ENCODE peak calls at places on chromosomes 13 and 19, in six cellular contexts. K, T, V, Q, F and N are unnamed samples.

GRCh38 chr13:50796463-50796862 is 47.0 kb downstream of the DLEU7 start:
- DNase-seq in K (no peak), T (no peak), V (no peak), Q (no peak), F (no peak), N (no peak)

GRCh38 chr13:74290324-74290773 is 156.1 kb upstream of the KLF12 start:
- DNase-seq in K (peak; percentile 98), T (no peak), V (peak; percentile 94), Q (peak; percentile 92), F (peak; percentile 100), N (no peak)

GRCh38 chr19:38248421-38248820 is 7.8 kb downstream of the PPP1R14A start:
- DNase-seq in K (no peak), T (no peak), V (no peak), Q (no peak), F (no peak), N (no peak)

GRCh38 chr13:32940601-32941000 is 75.6 kb upstream of the KL start:
- DNase-seq in K (no peak), T (no peak), V (peak; percentile 15), Q (peak; percentile 60), F (peak; percentile 30), N (no peak)

GRCh38 chr19:2015611-2015950 is at the start of gene BTBD2:
- DNase-seq in K (peak; percentile 23), T (no peak), V (peak; percentile 93), Q (peak; percentile 92), F (peak; percentile 80), N (no peak)

GRCh38 chr13:50230365-50230978 is 215.2 kb downstream of the KCNRG start:
- DNase-seq in K (peak; percentile 87), T (no peak), V (peak; percentile 81), Q (peak; percentile 84), F (peak; percentile 51), N (no peak)

GRCh38 chr19:3008994-3009393 is 20.1 kb downstream of the TLE2 start:
- DNase-seq in K (no peak), T (no peak), V (no peak), Q (no peak), F (no peak), N (no peak)

GRCh38 chr13:29589234-29589633 is 6.3 kb downstream of the SLC7A1 start:
- DNase-seq in K (no peak), T (no peak), V (no peak), Q (no peak), F (peak; percentile 76), N (no peak)

DNA sequence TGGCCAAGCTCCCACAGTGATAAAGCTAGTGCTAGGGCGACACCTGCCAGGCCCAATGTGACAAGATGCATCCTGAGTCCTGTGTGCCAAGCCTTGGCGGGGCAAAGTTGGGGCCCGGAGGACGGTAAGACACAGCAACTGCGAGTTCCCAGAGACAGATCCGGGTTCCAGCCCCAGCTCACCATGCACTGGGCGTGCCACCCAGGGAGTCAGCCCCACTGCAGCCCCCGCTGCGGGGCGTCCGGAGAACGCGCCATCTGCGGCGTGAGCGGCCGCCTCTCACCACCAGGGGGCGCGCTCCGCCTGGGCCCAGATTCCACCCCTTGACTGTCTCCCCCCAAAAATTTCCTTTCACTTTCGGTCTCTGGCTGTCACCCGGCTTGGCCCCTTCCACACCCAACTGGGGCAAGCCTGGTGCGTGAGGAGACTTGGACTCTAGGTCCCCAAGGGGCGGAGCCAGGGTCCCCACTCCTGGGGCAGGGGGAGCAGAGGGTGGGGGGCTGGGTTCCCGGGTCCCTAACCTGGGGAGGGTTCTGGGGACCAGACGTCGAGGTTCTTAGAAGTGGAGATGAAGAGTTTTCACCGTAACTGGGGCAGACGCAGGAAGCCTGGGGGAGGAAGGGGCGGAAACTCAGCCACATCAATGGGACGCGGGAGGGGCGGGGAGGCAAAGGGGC is at the start of gene FLT3LG:
- DNase-seq in K (no peak), T (peak; percentile 87), V (peak; percentile 77), Q (peak; percentile 81), F (no peak), N (no peak)
- TF ChIP-seq CTCF in K (peak; percentile 100), T (peak; percentile 99), V (peak; percentile 92), Q (peak; percentile 84), F (peak; percentile 77), N (peak; percentile 98)

DNA sequence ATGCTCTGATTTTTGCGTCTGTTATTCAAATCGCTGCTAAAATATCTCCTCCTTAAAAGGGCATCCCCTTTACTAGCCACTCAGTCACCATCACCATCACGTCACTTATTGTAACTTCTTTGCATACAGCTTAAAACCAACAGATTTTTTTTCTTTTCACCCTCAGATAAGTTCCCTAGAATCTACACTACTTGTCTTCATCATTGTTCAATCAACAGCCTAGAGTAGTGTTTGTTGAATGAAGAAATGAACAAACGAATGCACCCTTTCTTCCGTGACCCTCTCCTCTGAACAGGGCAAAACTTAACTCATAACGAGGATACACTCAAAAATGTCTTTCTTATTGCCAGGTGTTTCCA is 1.1 kb upstream of the AKAP11 start:
- DNase-seq in K (no peak), T (no peak), V (no peak), Q (no peak), F (no peak), N (no peak)
- H3K4me3 ChIP-seq in K (no peak overlapping the region), T (no peak overlapping the region), V (peak overlapping the region; percentile 78), Q (peak overlapping the region; percentile 82), F (peak overlapping the region; percentile 63), N (peak overlapping the region; percentile 81)

GRCh38 chr13:99087130-99087953 is 109.5 kb upstream of the DOCK9 start:
- DNase-seq in K (peak; percentile 82), T (peak; percentile 97), V (peak; percentile 76), Q (peak; percentile 87), F (peak; percentile 65), N (peak; percentile 30)
- TF ChIP-seq CTCF in K (peak; percentile 37), T (peak; percentile 21), V (peak; percentile 42), Q (peak; percentile 21), F (no peak), N (no peak)

DNA sequence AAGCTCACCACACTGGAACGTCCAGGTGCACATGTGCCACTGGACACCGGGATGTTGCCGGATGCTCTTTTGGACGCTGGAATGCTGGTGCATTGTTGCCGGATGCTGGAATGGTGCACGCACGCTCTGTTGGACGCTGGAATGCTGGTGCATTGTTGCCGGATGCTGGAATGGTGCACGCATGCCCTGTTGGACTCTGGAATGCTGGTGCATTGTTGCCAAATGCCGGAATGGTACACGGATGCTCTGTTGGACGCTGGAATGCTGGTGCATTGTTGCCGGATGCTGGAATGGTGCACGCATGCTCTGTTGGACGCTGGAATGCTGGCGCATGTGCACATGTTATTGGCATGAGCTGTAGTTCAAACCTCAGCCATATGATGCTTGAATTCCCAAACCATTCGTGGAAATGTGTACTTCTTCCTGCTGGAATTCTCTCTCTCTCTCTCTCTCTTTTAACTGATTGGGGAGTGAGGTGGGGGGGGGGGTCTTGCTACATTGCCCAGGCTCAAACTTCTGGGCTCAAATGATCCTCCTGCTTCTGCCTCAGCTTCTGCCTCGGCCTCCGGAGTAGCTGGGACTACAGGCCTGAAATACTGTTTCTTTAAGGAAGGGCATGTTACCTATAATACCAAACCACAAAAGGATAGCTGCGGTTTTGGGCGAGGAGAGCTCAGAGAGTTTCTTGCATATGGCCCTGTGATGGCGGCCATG is 1.2 kb upstream of the MCF2L start:
- DNase-seq in K (no peak), T (peak; percentile 33), V (no peak), Q (no peak), F (no peak), N (no peak)
- H3K4me3 ChIP-seq in K (no peak overlapping the region), T (no peak overlapping the region), V (no peak overlapping the region), Q (no peak overlapping the region), F (no peak overlapping the region), N (no peak overlapping the region)

GRCh38 chr13:95771950-95772349 is 95.0 kb downstream of the DNAJC3 start:
- DNase-seq in K (no peak), T (no peak), V (no peak), Q (no peak), F (no peak), N (no peak)
- TF ChIP-seq CTCF in K (no peak), T (no peak), V (no peak), Q (no peak), F (no peak), N (no peak)

GRCh38 chr19:16188521-16188920 is 3.3 kb downstream of the FAM32A start:
- DNase-seq in K (no peak), T (no peak), V (no peak), Q (no peak), F (no peak), N (no peak)
- H3K4me3 ChIP-seq in K (no peak overlapping the region), T (no peak overlapping the region), V (no peak overlapping the region), Q (no peak overlapping the region), F (no peak overlapping the region), N (no peak overlapping the region)

GRCh38 chr13:21475115-21475514 is 16.0 kb upstream of the ZDHHC20 start:
- DNase-seq in K (no peak), T (no peak), V (no peak), Q (no peak), F (no peak), N (no peak)

GRCh38 chr13:21481359-21481758 is 22.3 kb upstream of the ZDHHC20 start:
- DNase-seq in K (no peak), T (no peak), V (no peak), Q (no peak), F (no peak), N (no peak)

GRCh38 chr13:21483748-21484147 is 24.6 kb upstream of the ZDHHC20 start:
- DNase-seq in K (no peak), T (no peak), V (no peak), Q (no peak), F (no peak), N (no peak)

GRCh38 chr13:21476893-21477472 is 17.9 kb upstream of the ZDHHC20 start:
- DNase-seq in K (peak; percentile 73), T (peak; percentile 74), V (peak; percentile 84), Q (peak; percentile 90), F (peak; percentile 50), N (peak; percentile 70)

DNA sequence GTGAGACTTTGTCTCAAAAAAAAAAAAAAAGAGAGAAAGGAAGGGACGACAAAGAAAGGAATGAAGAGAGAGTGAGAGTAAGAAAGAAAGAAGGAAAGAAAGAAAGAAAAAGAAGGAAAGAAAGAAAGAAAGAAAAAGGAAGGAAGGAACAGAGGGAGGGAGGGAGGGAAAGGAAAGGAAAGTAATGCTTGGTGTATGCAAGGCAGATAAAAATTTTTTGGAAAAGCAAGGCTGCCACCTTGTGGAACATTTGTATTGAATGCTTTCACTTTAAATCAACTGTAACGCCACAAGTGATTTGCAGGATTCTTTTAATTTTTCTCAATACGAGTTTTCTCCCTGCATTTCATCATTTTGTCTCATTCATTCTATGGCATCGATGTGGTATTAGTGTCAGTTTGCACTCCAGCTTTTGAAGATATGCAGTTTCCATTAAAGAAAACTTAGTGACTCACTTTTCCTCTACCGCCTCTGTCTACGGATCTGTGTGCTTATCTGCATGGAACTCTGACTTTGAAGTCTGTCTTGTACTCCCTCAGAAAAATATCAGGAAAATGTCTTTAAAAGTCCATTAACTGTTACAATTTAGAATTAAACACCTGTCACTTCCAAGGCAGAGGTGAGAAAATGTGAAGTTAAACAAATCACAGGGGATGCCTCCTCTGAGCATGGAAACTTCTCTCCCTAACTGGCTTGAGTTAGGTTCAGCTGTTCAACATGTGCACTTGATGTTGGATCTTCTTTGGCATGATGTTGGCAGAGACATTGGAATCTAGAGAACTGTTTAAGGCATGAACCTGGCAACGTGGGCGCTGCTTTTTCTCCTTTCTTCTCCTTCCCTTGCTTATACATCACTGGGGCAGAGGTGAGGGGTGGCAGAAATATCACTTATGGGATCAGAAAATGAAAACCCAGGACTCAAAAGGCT is 20.0 kb upstream of the ZDHHC20 start:
- DNase-seq in K (peak; percentile 69), T (no peak), V (peak; percentile 90), Q (peak; percentile 86), F (peak; percentile 53), N (peak; percentile 64)
- TF ChIP-seq CTCF in K (peak; percentile 56), T (no peak), V (peak; percentile 53), Q (peak; percentile 45), F (peak; percentile 47), N (peak; percentile 20)